ENCODE peak calls at places on chromosomes 13 and 19, in nine cellular contexts. T is tibial nerve; Y is fibroblast of pulmonary artery; R is omental fat pad; I is epithelial cell of esophagus; D is AG04449; F is activated CD8-positive, alpha-beta T cell treated with anti-CD3 and anti-CD28 coated beads for 36 hours; W is kidney epithelial cell; N is AG09319. X is an unnamed sample.

GRCh38 chr13:51502206-51502651 is 49.4 kb upstream of the INTS6 start:
- DNase-seq in T (no peak), Y (no peak), R (no peak), I (peak; percentile 84), D (no peak), F (peak; percentile 65), W (no peak), N (no peak), X (no peak)

GRCh38 chr19:3132971-3133792 is 2.7 kb upstream of the GNA15 start:
- DNase-seq in T (no peak), Y (peak; percentile 24), R (no peak), I (peak; percentile 31), D (no peak), F (peak; percentile 96), W (peak; percentile 49), N (no peak), X (no peak)

GRCh38 chr13:23129329-23129728 is 51.5 kb upstream of the SGCG start:
- DNase-seq in T (no peak), Y (no peak), R (no peak), I (no peak), D (no peak), F (no peak), W (no peak), N (no peak), X (no peak)

GRCh38 chr13:29479716-29480492 is 115.6 kb downstream of the SLC7A1 start:
- DNase-seq in T (no peak), Y (peak; percentile 22), R (no peak), I (no peak), D (no peak), F (no peak), W (no peak), N (no peak), X (no peak)

GRCh38 chr19:45615795-45616708 is 14.0 kb upstream of the GPR4 start:
- DNase-seq in T (peak; percentile 79), Y (peak; percentile 92), R (peak; percentile 61), I (peak; percentile 97), D (no peak), F (peak; percentile 93), W (peak; percentile 69), N (no peak), X (peak; percentile 94)

GRCh38 chr19:18469245-18470107 is 31.5 kb upstream of the ISYNA1 start:
- DNase-seq in T (peak; percentile 43), Y (peak; percentile 77), R (peak; percentile 65), I (peak; percentile 72), D (no peak), F (peak; percentile 77), W (peak; percentile 47), N (no peak), X (peak; percentile 52)

GRCh38 chr19:3804429-3804828 is 18.2 kb upstream of the MATK start:
- DNase-seq in T (no peak), Y (no peak), R (no peak), I (no peak), D (no peak), F (no peak), W (no peak), N (no peak), X (peak; percentile 52)

GRCh38 chr19:16037424-16038195 is 38.7 kb upstream of the TPM4 start:
- DNase-seq in T (no peak), Y (no peak), R (no peak), I (no peak), D (no peak), F (no peak), W (no peak), N (no peak), X (no peak)

GRCh38 chr19:1090731-1091543 is 4.2 kb downstream of the POLR2E start:
- DNase-seq in T (no peak), Y (no peak), R (no peak), I (no peak), D (no peak), F (peak; percentile 91), W (no peak), N (no peak), X (peak; percentile 80)

GRCh38 chr13:34334984-34335661 is 517.2 kb downstream of the RFC3 start:
- DNase-seq in T (no peak), Y (no peak), R (no peak), I (no peak), D (no peak), F (no peak), W (no peak), N (no peak), X (no peak)

GRCh38 chr19:42323852-42324654 is 1.4 kb upstream of the MEGF8 start:
- DNase-seq in T (no peak), Y (no peak), R (no peak), I (no peak), D (no peak), F (peak; percentile 36), W (no peak), N (no peak), X (peak; percentile 53)

GRCh38 chr13:78777973-78778372 is 119.0 kb upstream of the OBI1 start:
- DNase-seq in T (no peak), Y (no peak), R (no peak), I (no peak), D (no peak), F (no peak), W (no peak), N (no peak), X (no peak)

GRCh38 chr13:96068729-96069128 is 15.5 kb upstream of the UGGT2 start:
- DNase-seq in T (no peak), Y (no peak), R (no peak), I (peak; percentile 39), D (no peak), F (no peak), W (no peak), N (no peak), X (no peak)

DNA sequence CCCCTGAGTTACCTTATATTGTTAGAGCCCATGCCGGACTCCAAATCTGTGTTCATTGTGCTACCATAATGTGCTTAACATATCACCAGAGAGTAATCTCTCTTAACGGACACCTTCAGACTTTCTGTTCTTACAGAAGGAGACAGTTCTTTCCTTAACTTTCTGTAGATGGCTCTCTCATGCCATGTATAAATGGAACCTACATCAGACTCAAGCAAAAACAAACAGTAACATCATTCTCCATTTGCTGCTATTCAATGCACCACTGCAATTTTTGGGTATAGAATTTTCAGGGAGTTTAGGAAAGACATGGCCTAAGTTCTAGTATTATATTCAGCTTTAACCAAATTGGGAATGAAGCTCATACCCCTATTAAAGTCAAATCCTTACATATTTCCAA is 12.7 kb upstream of the UGGT2 start:
- DNase-seq in T (no peak), Y (no peak), R (no peak), I (no peak), D (no peak), F (no peak), W (no peak), N (no peak), X (no peak)
- TF ChIP-seq CTCF in T (no peak), Y (no peak), R (no peak), I (no peak), D (no peak), F (no peak), W (no peak), N (no peak), X (no peak)

GRCh38 chr13:98348476-98348875 is 171.4 kb upstream of the RNF113B start:
- DNase-seq in T (no peak), Y (no peak), R (no peak), I (no peak), D (no peak), F (no peak), W (no peak), N (no peak), X (no peak)

GRCh38 chr13:98350746-98351330 is 173.8 kb upstream of the RNF113B start:
- DNase-seq in T (no peak), Y (no peak), R (no peak), I (peak; percentile 62), D (no peak), F (no peak), W (no peak), N (no peak), X (no peak)

GRCh38 chr13:98352226-98352625 is 175.2 kb upstream of the RNF113B start:
- DNase-seq in T (no peak), Y (no peak), R (no peak), I (no peak), D (no peak), F (no peak), W (no peak), N (no peak), X (no peak)

GRCh38 chr13:98351636-98352035 is 174.6 kb upstream of the RNF113B start:
- DNase-seq in T (no peak), Y (no peak), R (no peak), I (no peak), D (no peak), F (no peak), W (no peak), N (no peak), X (no peak)

GRCh38 chr13:98349731-98350305 is 172.7 kb upstream of the RNF113B start:
- DNase-seq in T (no peak), Y (no peak), R (no peak), I (no peak), D (no peak), F (peak; percentile 6), W (no peak), N (no peak), X (no peak)
- TF ChIP-seq CTCF in T (no peak), Y (peak; percentile 4), R (no peak), I (no peak), D (no peak), F (no peak), W (peak; percentile 12), N (no peak), X (no peak)

GRCh38 chr19:43905897-43906296 is 29.2 kb downstream of the ZNF45 start:
- DNase-seq in T (no peak), Y (no peak), R (no peak), I (no peak), D (no peak), F (no peak), W (no peak), N (no peak), X (no peak)
- TF ChIP-seq CTCF in T (no peak), Y (no peak), R (no peak), I (no peak), D (no peak), F (no peak), W (no peak), N (no peak), X (no peak)

GRCh38 chr13:62278271-62278670 is 862.6 kb upstream of the PCDH20 start:
- DNase-seq in T (no peak), Y (no peak), R (no peak), I (no peak), D (no peak), F (no peak), W (no peak), N (no peak), X (no peak)
- TF ChIP-seq CTCF in T (no peak), Y (no peak), R (no peak), I (no peak), D (no peak), F (no peak), W (no peak), N (no peak), X (no peak)

X was measured in pancreas.